ENCODE peak calls at places on chromosome 9, in six cellular contexts. S, R, L, G, C and B are unnamed samples.

GRCh38 chr9:38159599-38159998 is 90.6 kb upstream of the SHB start:
- DNase-seq in S (no peak), R (no peak), L (no peak), G (no peak), C (no peak), B (no peak)

GRCh38 chr9:68515304-68516017 is 25.2 kb downstream of the TMEM252 start:
- DNase-seq in S (no peak), R (no peak), L (no peak), G (no peak), C (no peak), B (peak)

GRCh38 chr9:121691890-121692289 is 40.5 kb downstream of the DAB2IP start:
- DNase-seq in S (no peak), R (no peak), L (no peak), G (no peak), C (no peak), B (no peak)

GRCh38 chr9:77569335-77569734 is 78.8 kb downstream of the GNA14 start:
- DNase-seq in S (no peak), R (no peak), L (no peak), G (no peak), C (no peak), B (no peak)

GRCh38 chr9:20804476-20805253 is 120.6 kb downstream of the FOCAD start:
- DNase-seq in S (no peak), R (no peak), L (no peak), G (no peak), C (no peak), B (no peak)

GRCh38 chr9:34510032-34510431 is 12.8 kb downstream of the ENHO start:
- DNase-seq in S (no peak), R (no peak), L (no peak), G (no peak), C (no peak), B (no peak)

GRCh38 chr9:100639851-100640250 is 62.0 kb downstream of the CAVIN4 start:
- DNase-seq in S (no peak), R (no peak), L (no peak), G (peak), C (no peak), B (no peak)

GRCh38 chr9:91946825-91947224 is 3.2 kb downstream of the ROR2 start:
- DNase-seq in S (no peak), R (no peak), L (no peak), G (peak), C (no peak), B (peak)

GRCh38 chr9:87564111-87564510 is 66.4 kb downstream of the DAPK1 start:
- DNase-seq in S (no peak), R (no peak), L (no peak), G (peak), C (peak), B (no peak)

GRCh38 chr9:121282309-121283071 is 14.5 kb downstream of the GSN start:
- DNase-seq in S (no peak), R (no peak), L (no peak), G (peak), C (no peak), B (peak)

GRCh38 chr9:125409637-125410521 is 148.3 kb downstream of the GAPVD1 start:
- DNase-seq in S (peak), R (no peak), L (no peak), G (peak), C (peak), B (peak)

GRCh38 chr9:5459289-5459829 is 9.0 kb downstream of the CD274 start:
- DNase-seq in S (no peak), R (no peak), L (no peak), G (no peak), C (no peak), B (no peak)

GRCh38 chr9:79015951-79016350 is 555.8 kb upstream of the TLE4 start:
- DNase-seq in S (no peak), R (no peak), L (no peak), G (no peak), C (no peak), B (no peak)

GRCh38 chr9:129933709-129934586 is 98.7 kb downstream of the USP20 start:
- DNase-seq in S (no peak), R (no peak), L (no peak), G (no peak), C (no peak), B (peak)

GRCh38 chr9:8337834-8338233 is 538.3 kb upstream of the DMAC1 start:
- DNase-seq in S (no peak), R (no peak), L (no peak), G (no peak), C (no peak), B (no peak)

GRCh38 chr9:69801994-69802393 is 18.6 kb upstream of the CFAP95 start:
- DNase-seq in S (no peak), R (no peak), L (no peak), G (no peak), C (peak), B (peak)

GRCh38 chr9:107228648-107229047 is 54.4 kb upstream of the RAD23B start:
- DNase-seq in S (no peak), R (no peak), L (no peak), G (no peak), C (no peak), B (no peak)

GRCh38 chr9:91837982-91838731 is 111.9 kb downstream of the ROR2 start:
- DNase-seq in S (peak), R (no peak), L (no peak), G (peak), C (no peak), B (peak)

GRCh38 chr9:129885018-129885669 is 49.9 kb downstream of the USP20 start:
- DNase-seq in S (no peak), R (no peak), L (peak), G (peak), C (peak), B (no peak)

GRCh38 chr9:101737705-101738565 is 512 bp downstream of the GRIN3A start:
- DNase-seq in S (peak), R (no peak), L (no peak), G (no peak), C (no peak), B (no peak)

GRCh38 chr9:5949103-5949699 is 58.5 kb downstream of the MLANA start:
- DNase-seq in S (no peak), R (no peak), L (peak), G (no peak), C (no peak), B (peak)

GRCh38 chr9:133558191-133559126 is 24.0 kb downstream of the ADAMTSL2 start:
- DNase-seq in S (peak), R (no peak), L (peak), G (peak), C (peak), B (peak)

GRCh38 chr9:4389003-4389402 is 89.1 kb upstream of the GLIS3 start:
- DNase-seq in S (no peak), R (no peak), L (no peak), G (no peak), C (no peak), B (no peak)

GRCh38 chr9:16146661-16147060 is 593.8 kb downstream of the CCDC171 start:
- DNase-seq in S (no peak), R (no peak), L (no peak), G (no peak), C (no peak), B (no peak)

GRCh38 chr9:16732546-16732945 is 137.9 kb downstream of the BNC2 start:
- DNase-seq in S (no peak), R (no peak), L (no peak), G (no peak), C (no peak), B (no peak)

GRCh38 chr9:127574089-127574921 is 37.8 kb upstream of the STXBP1 start:
- DNase-seq in S (peak), R (no peak), L (no peak), G (no peak), C (no peak), B (no peak)

GRCh38 chr9:137800196-137801022 is 77.2 kb upstream of the CACNA1B start:
- DNase-seq in S (no peak), R (no peak), L (no peak), G (no peak), C (no peak), B (no peak)

GRCh38 chr9:34035656-34036055 is 13.0 kb downstream of the UBAP2 start:
- DNase-seq in S (no peak), R (no peak), L (no peak), G (no peak), C (peak), B (no peak)

GRCh38 chr9:92807757-92808725 is 43.4 kb upstream of the BICD2 start:
- DNase-seq in S (no peak), R (no peak), L (no peak), G (no peak), C (no peak), B (no peak)

GRCh38 chr9:16964228-16964627 is 93.8 kb upstream of the BNC2 start:
- DNase-seq in S (no peak), R (no peak), L (no peak), G (no peak), C (no peak), B (peak)

GRCh38 chr9:129962889-129963703 is 79.9 kb downstream of the FNBP1 start:
- DNase-seq in S (no peak), R (no peak), L (peak), G (peak), C (no peak), B (peak)

GRCh38 chr9:14942037-14942436 is 31.8 kb upstream of the FREM1 start:
- DNase-seq in S (no peak), R (no peak), L (no peak), G (no peak), C (no peak), B (no peak)

GRCh38 chr9:122190597-122191381 is 31.1 kb downstream of the MORN5 start:
- DNase-seq in S (no peak), R (no peak), L (no peak), G (no peak), C (peak), B (peak)

GRCh38 chr9:77015291-77016048 is 4.0 kb upstream of the FOXB2 start:
- DNase-seq in S (no peak), R (no peak), L (no peak), G (no peak), C (no peak), B (no peak)

DNA sequence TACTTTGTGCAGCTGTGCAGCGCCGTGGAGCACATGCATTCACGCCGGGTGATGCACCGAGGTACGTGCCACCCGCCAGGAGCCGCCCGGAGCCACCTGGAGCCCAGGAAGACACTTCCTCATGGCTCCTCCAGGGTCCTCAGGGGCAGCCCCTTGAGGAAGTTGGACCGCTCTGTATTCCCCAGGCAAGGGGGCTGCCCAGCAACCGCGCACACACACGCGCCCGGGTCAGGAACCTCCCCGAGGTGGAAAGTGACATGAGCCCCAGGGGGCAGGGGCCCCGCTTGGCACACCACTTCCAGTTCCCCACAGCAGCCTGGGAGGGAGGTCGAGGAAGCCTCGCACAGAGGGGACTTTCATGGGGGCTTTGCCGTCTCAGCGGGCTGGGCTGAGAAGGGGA is 68.6 kb downstream of the NEK6 start:
- DNase-seq in S (no peak), R (no peak), L (no peak), G (no peak), C (no peak), B (no peak)
- TF ChIP-seq CEBPB in S (no peak), R (no peak), L (no peak), G (no peak), C (no peak), B (no peak)

GRCh38 chr9:35714579-35715252 is 17.3 kb downstream of the TLN1 start:
- DNase-seq in S (no peak), R (no peak), L (no peak), G (no peak), C (no peak), B (no peak)

GRCh38 chr9:35714123-35714522 is 17.9 kb downstream of the TLN1 start:
- DNase-seq in S (no peak), R (no peak), L (no peak), G (no peak), C (no peak), B (no peak)

GRCh38 chr9:35713578-35713977 is 18.4 kb downstream of the TLN1 start:
- DNase-seq in S (no peak), R (no peak), L (no peak), G (no peak), C (no peak), B (no peak)

GRCh38 chr9:35717132-35717870 is 14.7 kb downstream of the TLN1 start:
- DNase-seq in S (no peak), R (no peak), L (no peak), G (no peak), C (no peak), B (no peak)

DNA sequence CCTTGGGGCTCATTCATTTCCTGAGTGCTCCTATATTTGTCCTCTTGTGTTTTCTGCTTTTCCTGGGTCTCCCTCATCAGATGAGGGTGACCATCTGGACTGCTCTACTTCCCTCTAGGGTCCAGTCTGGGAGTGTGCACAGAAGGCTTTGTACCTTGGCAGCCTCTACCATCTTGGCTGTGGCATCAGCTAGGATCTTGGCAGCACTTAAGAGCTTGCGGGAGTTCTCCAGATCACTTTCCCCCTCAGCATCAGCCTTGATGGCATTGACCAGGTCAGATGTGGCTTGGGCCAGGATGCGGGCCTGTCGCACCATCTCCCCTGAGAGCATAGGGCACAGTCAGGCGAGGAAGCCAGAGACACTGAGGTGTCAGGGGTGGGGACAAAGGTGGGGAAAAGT is 15.8 kb downstream of the TLN1 start:
- DNase-seq in S (no peak), R (no peak), L (no peak), G (no peak), C (no peak), B (no peak)
- TF ChIP-seq USF2 in S (no peak), R (no peak), L (no peak), G (no peak), C (no peak), B (no peak)

GRCh38 chr9:97758334-97758916 is 61.3 kb upstream of the XPA start:
- DNase-seq in S (no peak), R (no peak), L (no peak), G (no peak), C (no peak), B (no peak)

GRCh38 chr9:97761879-97762278 is 64.7 kb upstream of the XPA start:
- DNase-seq in S (no peak), R (no peak), L (no peak), G (no peak), C (no peak), B (no peak)

GRCh38 chr9:97761066-97761598 is 64.0 kb upstream of the XPA start:
- DNase-seq in S (no peak), R (no peak), L (no peak), G (no peak), C (peak), B (no peak)

GRCh38 chr9:97756991-97757390 is 59.9 kb upstream of the XPA start:
- DNase-seq in S (no peak), R (no peak), L (no peak), G (no peak), C (no peak), B (no peak)

GRCh38 chr9:97759611-97760288 is 62.6 kb upstream of the XPA start:
- DNase-seq in S (peak), R (no peak), L (no peak), G (no peak), C (peak), B (no peak)
- TF ChIP-seq CEBPB in S (no peak), R (no peak), L (no peak), G (no peak), C (peak), B (no peak)

GRCh38 chr9:109179801-109180523 is 12.9 kb upstream of the FRRS1L start:
- DNase-seq in S (no peak), R (no peak), L (no peak), G (no peak), C (no peak), B (no peak)
- TF ChIP-seq USF2 in S (no peak), R (no peak), L (no peak), G (no peak), C (no peak), B (no peak)

DNA sequence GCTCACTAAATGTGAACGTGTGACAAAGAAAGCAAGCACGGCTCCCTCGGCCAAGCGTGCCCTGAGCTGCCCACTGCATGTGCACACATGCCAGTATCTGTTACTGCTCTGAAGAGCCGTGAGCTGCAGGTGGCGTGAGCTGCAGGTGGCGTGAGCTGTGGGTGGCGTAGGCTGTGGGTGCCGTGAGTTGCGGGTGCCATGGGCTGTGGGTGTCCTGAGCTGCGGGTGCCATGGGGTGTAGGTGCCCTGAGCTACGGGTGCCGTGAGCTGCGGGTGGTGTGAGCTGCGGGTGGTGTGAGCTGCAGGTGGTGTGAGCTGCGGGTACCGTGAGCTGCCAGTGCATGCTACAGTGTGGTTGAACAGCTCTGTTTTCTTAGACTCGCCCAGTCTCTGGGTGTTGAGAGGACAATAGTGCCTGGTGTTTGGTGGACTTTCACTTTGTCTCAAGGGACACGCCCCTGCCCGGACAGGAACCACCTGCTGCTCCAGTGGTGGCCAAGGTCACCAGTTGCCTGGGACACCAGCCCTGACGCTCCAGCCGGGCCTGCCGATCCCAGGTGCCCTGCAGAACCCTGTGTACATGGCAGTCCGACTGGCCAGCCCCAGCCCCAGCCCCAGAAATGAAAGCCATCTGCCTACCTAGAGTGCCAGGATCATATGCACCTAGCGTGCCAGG is 6.7 kb downstream of the CCDC187 start:
- DNase-seq in S (no peak), R (no peak), L (no peak), G (no peak), C (peak), B (no peak)
- TF ChIP-seq CEBPB in S (no peak), R (no peak), L (no peak), G (no peak), C (no peak), B (no peak)

DNA sequence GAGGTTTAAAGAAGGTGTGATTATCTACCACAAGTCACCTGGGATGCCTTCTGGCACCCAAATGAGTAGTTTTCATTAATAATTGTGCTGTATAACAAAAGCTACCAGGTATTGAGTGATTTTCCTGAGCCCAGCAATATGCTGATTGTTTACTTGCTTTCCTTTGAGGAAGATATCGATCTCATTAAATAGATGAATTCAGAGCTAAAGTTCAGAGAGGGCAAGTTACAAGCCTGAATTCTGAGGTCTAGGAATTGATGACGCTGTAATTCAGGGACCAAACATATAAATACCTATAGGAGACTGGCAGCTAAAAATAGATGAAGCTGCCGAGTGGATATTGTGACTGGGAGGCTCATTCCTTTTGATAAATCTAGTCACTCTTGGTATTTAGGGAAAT is 1.1 kb downstream of the ERCC6L2 start:
- DNase-seq in S (no peak), R (no peak), L (no peak), G (peak), C (peak), B (peak)
- TF ChIP-seq USF2 in S (no peak), R (no peak), L (no peak), G (no peak), C (no peak), B (no peak)

GRCh38 chr9:94160594-94161501 is 76.6 kb downstream of the PTPDC1 start:
- DNase-seq in S (no peak), R (no peak), L (no peak), G (peak), C (peak), B (no peak)
- TF ChIP-seq CEBPB in S (no peak), R (no peak), L (no peak), G (no peak), C (peak), B (no peak)

GRCh38 chr9:135156525-135157510 is 69.3 kb downstream of the OLFM1 start:
- DNase-seq in S (peak), R (peak), L (no peak), G (peak), C (peak), B (peak)
- TF ChIP-seq USF2 in S (no peak), R (no peak), L (no peak), G (no peak), C (no peak), B (no peak)

GRCh38 chr9:18861599-18862546 is 171.1 kb downstream of the SAXO1 start:
- DNase-seq in S (no peak), R (no peak), L (no peak), G (no peak), C (no peak), B (peak)
- TF ChIP-seq CEBPB in S (no peak), R (no peak), L (no peak), G (no peak), C (no peak), B (no peak)

GRCh38 chr9:3014164-3014563 is 170.3 kb upstream of the PUM3 start:
- DNase-seq in S (no peak), R (no peak), L (no peak), G (no peak), C (no peak), B (no peak)
- TF ChIP-seq USF2 in S (no peak), R (no peak), L (no peak), G (no peak), C (no peak), B (no peak)